ENCODE peak calls at places on chromosomes 6 and 20, in five cellular contexts. One of them, this sample, is unnamed.

GRCh38 chr6:148395583-148396101 is 53.0 kb downstream of the SASH1 start:
- DNase-seq in upper lobe of right lung: no peak
- DNase-seq in activated gamma-delta T cell treated with Interleukin-2 at 50 U/mL for 16 hours: no peak
- DNase-seq in progenitor cell of endocrine pancreas: no peak
- DNase-seq in SHP77: peak; percentile 21
- DNase-seq in this sample: no peak

GRCh38 chr6:19851273-19852089 is 14.3 kb downstream of the ID4 start:
- DNase-seq in upper lobe of right lung: no peak
- DNase-seq in activated gamma-delta T cell treated with Interleukin-2 at 50 U/mL for 16 hours: no peak
- DNase-seq in progenitor cell of endocrine pancreas: no peak
- DNase-seq in SHP77: peak; percentile 63
- DNase-seq in this sample: peak; percentile 79

GRCh38 chr6:105212587-105212986 is 32.8 kb upstream of the POPDC3 start:
- DNase-seq in upper lobe of right lung: no peak
- DNase-seq in activated gamma-delta T cell treated with Interleukin-2 at 50 U/mL for 16 hours: no peak
- DNase-seq in progenitor cell of endocrine pancreas: no peak
- DNase-seq in SHP77: no peak
- DNase-seq in this sample: no peak

GRCh38 chr6:6125495-6125894 is 118.8 kb upstream of the NRN1 start:
- DNase-seq in upper lobe of right lung: no peak
- DNase-seq in activated gamma-delta T cell treated with Interleukin-2 at 50 U/mL for 16 hours: no peak
- DNase-seq in progenitor cell of endocrine pancreas: no peak
- DNase-seq in SHP77: no peak
- DNase-seq in this sample: no peak

GRCh38 chr6:27296106-27296783 is 15.8 kb downstream of the POM121L2 start:
- DNase-seq in upper lobe of right lung: no peak
- DNase-seq in activated gamma-delta T cell treated with Interleukin-2 at 50 U/mL for 16 hours: no peak
- DNase-seq in progenitor cell of endocrine pancreas: no peak
- DNase-seq in SHP77: peak; percentile 43
- DNase-seq in this sample: no peak

GRCh38 chr6:110520188-110520956 is 44.0 kb upstream of the SLC22A16 start:
- DNase-seq in upper lobe of right lung: no peak
- DNase-seq in activated gamma-delta T cell treated with Interleukin-2 at 50 U/mL for 16 hours: no peak
- DNase-seq in progenitor cell of endocrine pancreas: no peak
- DNase-seq in SHP77: no peak
- DNase-seq in this sample: no peak

GRCh38 chr6:43814111-43814510 is 44.1 kb downstream of the VEGFA start:
- DNase-seq in upper lobe of right lung: no peak
- DNase-seq in activated gamma-delta T cell treated with Interleukin-2 at 50 U/mL for 16 hours: no peak
- DNase-seq in progenitor cell of endocrine pancreas: no peak
- DNase-seq in SHP77: no peak
- DNase-seq in this sample: no peak

GRCh38 chr6:138258197-138258596 is 39.9 kb upstream of the PBOV1 start:
- DNase-seq in upper lobe of right lung: no peak
- DNase-seq in activated gamma-delta T cell treated with Interleukin-2 at 50 U/mL for 16 hours: no peak
- DNase-seq in progenitor cell of endocrine pancreas: no peak
- DNase-seq in SHP77: no peak
- DNase-seq in this sample: no peak

GRCh38 chr6:37242429-37243052 is 15.0 kb upstream of the TBC1D22B start:
- DNase-seq in upper lobe of right lung: no peak
- DNase-seq in activated gamma-delta T cell treated with Interleukin-2 at 50 U/mL for 16 hours: no peak
- DNase-seq in progenitor cell of endocrine pancreas: no peak
- DNase-seq in SHP77: peak; percentile 6
- DNase-seq in this sample: no peak

GRCh38 chr6:159692303-159693127 is 526 bp downstream of the SOD2 start:
- DNase-seq in upper lobe of right lung: peak; percentile 83
- DNase-seq in activated gamma-delta T cell treated with Interleukin-2 at 50 U/mL for 16 hours: peak; percentile 45
- DNase-seq in progenitor cell of endocrine pancreas: peak; percentile 38
- DNase-seq in SHP77: no peak
- DNase-seq in this sample: no peak

GRCh38 chr20:25280574-25281535 is 33.0 kb downstream of the PYGB start:
- DNase-seq in upper lobe of right lung: peak; percentile 52
- DNase-seq in activated gamma-delta T cell treated with Interleukin-2 at 50 U/mL for 16 hours: peak; percentile 2
- DNase-seq in progenitor cell of endocrine pancreas: no peak
- DNase-seq in SHP77: no peak
- DNase-seq in this sample: no peak

GRCh38 chr20:52539891-52540290 is 348.3 kb upstream of the ZFP64 start:
- DNase-seq in upper lobe of right lung: no peak
- DNase-seq in activated gamma-delta T cell treated with Interleukin-2 at 50 U/mL for 16 hours: no peak
- DNase-seq in progenitor cell of endocrine pancreas: no peak
- DNase-seq in SHP77: no peak
- DNase-seq in this sample: peak; percentile 27

GRCh38 chr6:41787219-41787917 is at the start of gene TOMM6:
- DNase-seq in upper lobe of right lung: peak; percentile 98
- DNase-seq in activated gamma-delta T cell treated with Interleukin-2 at 50 U/mL for 16 hours: peak; percentile 94
- DNase-seq in progenitor cell of endocrine pancreas: peak; percentile 91
- DNase-seq in SHP77: peak; percentile 75
- DNase-seq in this sample: peak; percentile 79

GRCh38 chr6:72382602-72383529 is 239.0 kb upstream of the KCNQ5 start:
- DNase-seq in upper lobe of right lung: no peak
- DNase-seq in activated gamma-delta T cell treated with Interleukin-2 at 50 U/mL for 16 hours: no peak
- DNase-seq in progenitor cell of endocrine pancreas: no peak
- DNase-seq in SHP77: no peak
- DNase-seq in this sample: no peak

GRCh38 chr20:61120595-61121515 is 131.2 kb upstream of the CDH4 start:
- DNase-seq in upper lobe of right lung: peak; percentile 63
- DNase-seq in activated gamma-delta T cell treated with Interleukin-2 at 50 U/mL for 16 hours: peak; percentile 11
- DNase-seq in progenitor cell of endocrine pancreas: no peak
- DNase-seq in SHP77: peak; percentile 32
- DNase-seq in this sample: no peak

GRCh38 chr6:135624402-135625297 is 127.1 kb upstream of the AHI1 start:
- DNase-seq in upper lobe of right lung: no peak
- DNase-seq in activated gamma-delta T cell treated with Interleukin-2 at 50 U/mL for 16 hours: no peak
- DNase-seq in progenitor cell of endocrine pancreas: no peak
- DNase-seq in SHP77: no peak
- DNase-seq in this sample: no peak

GRCh38 chr6:139638179-139638872 is 263.9 kb upstream of the CITED2 start:
- DNase-seq in upper lobe of right lung: no peak
- DNase-seq in activated gamma-delta T cell treated with Interleukin-2 at 50 U/mL for 16 hours: no peak
- DNase-seq in progenitor cell of endocrine pancreas: no peak
- DNase-seq in SHP77: no peak
- DNase-seq in this sample: no peak

GRCh38 chr20:34541917-34542316 is 16.6 kb upstream of the MAP1LC3A start:
- DNase-seq in upper lobe of right lung: no peak
- DNase-seq in activated gamma-delta T cell treated with Interleukin-2 at 50 U/mL for 16 hours: no peak
- DNase-seq in progenitor cell of endocrine pancreas: no peak
- DNase-seq in SHP77: no peak
- DNase-seq in this sample: no peak

GRCh38 chr6:166313255-166314070 is 5.3 kb upstream of the PRR18 start:
- DNase-seq in upper lobe of right lung: no peak
- DNase-seq in activated gamma-delta T cell treated with Interleukin-2 at 50 U/mL for 16 hours: peak; percentile 53
- DNase-seq in progenitor cell of endocrine pancreas: no peak
- DNase-seq in SHP77: peak; percentile 14
- DNase-seq in this sample: peak; percentile 87

GRCh38 chr20:58019027-58019849 is 209.2 kb downstream of the ANKRD60 start:
- DNase-seq in upper lobe of right lung: no peak
- DNase-seq in activated gamma-delta T cell treated with Interleukin-2 at 50 U/mL for 16 hours: no peak
- DNase-seq in progenitor cell of endocrine pancreas: no peak
- DNase-seq in SHP77: no peak
- DNase-seq in this sample: no peak

GRCh38 chr20:52060794-52061714 is 130.5 kb downstream of the ZFP64 start:
- DNase-seq in upper lobe of right lung: no peak
- DNase-seq in activated gamma-delta T cell treated with Interleukin-2 at 50 U/mL for 16 hours: no peak
- DNase-seq in progenitor cell of endocrine pancreas: peak; percentile 12
- DNase-seq in SHP77: no peak
- DNase-seq in this sample: peak; percentile 68

GRCh38 chr6:167933847-167934246 is 63.6 kb upstream of the KIF25 start:
- DNase-seq in upper lobe of right lung: no peak
- DNase-seq in activated gamma-delta T cell treated with Interleukin-2 at 50 U/mL for 16 hours: no peak
- DNase-seq in progenitor cell of endocrine pancreas: no peak
- DNase-seq in SHP77: no peak
- DNase-seq in this sample: no peak

GRCh38 chr6:152271681-152272464 is 365.3 kb downstream of the SYNE1 start:
- DNase-seq in upper lobe of right lung: no peak
- DNase-seq in activated gamma-delta T cell treated with Interleukin-2 at 50 U/mL for 16 hours: no peak
- DNase-seq in progenitor cell of endocrine pancreas: no peak
- DNase-seq in SHP77: no peak
- DNase-seq in this sample: no peak

GRCh38 chr20:6595704-6596103 is 171.8 kb upstream of the BMP2 start:
- DNase-seq in upper lobe of right lung: no peak
- DNase-seq in activated gamma-delta T cell treated with Interleukin-2 at 50 U/mL for 16 hours: no peak
- DNase-seq in progenitor cell of endocrine pancreas: no peak
- DNase-seq in SHP77: no peak
- DNase-seq in this sample: no peak

GRCh38 chr20:53412600-53413187 is 180.9 kb downstream of the ZNF217 start:
- DNase-seq in upper lobe of right lung: no peak
- DNase-seq in activated gamma-delta T cell treated with Interleukin-2 at 50 U/mL for 16 hours: no peak
- DNase-seq in progenitor cell of endocrine pancreas: no peak
- DNase-seq in SHP77: no peak
- DNase-seq in this sample: no peak

GRCh38 chr20:10540636-10541493 is 105.8 kb downstream of the SLX4IP start:
- DNase-seq in upper lobe of right lung: no peak
- DNase-seq in activated gamma-delta T cell treated with Interleukin-2 at 50 U/mL for 16 hours: no peak
- DNase-seq in progenitor cell of endocrine pancreas: no peak
- DNase-seq in SHP77: no peak
- DNase-seq in this sample: no peak

GRCh38 chr6:159249150-159249549 is 80.0 kb downstream of the FNDC1 start:
- DNase-seq in upper lobe of right lung: no peak
- DNase-seq in activated gamma-delta T cell treated with Interleukin-2 at 50 U/mL for 16 hours: no peak
- DNase-seq in progenitor cell of endocrine pancreas: no peak
- DNase-seq in SHP77: no peak
- DNase-seq in this sample: no peak

GRCh38 chr6:113351183-113351834 is 505.8 kb upstream of the MARCKS start:
- DNase-seq in upper lobe of right lung: no peak
- DNase-seq in activated gamma-delta T cell treated with Interleukin-2 at 50 U/mL for 16 hours: no peak
- DNase-seq in progenitor cell of endocrine pancreas: no peak
- DNase-seq in SHP77: no peak
- DNase-seq in this sample: no peak

GRCh38 chr20:7836076-7836475 is 104.2 kb downstream of the HAO1 start:
- DNase-seq in upper lobe of right lung: no peak
- DNase-seq in activated gamma-delta T cell treated with Interleukin-2 at 50 U/mL for 16 hours: no peak
- DNase-seq in progenitor cell of endocrine pancreas: no peak
- DNase-seq in SHP77: no peak
- DNase-seq in this sample: no peak

GRCh38 chr6:168261234-168261633 is 58.3 kb downstream of the DACT2 start:
- DNase-seq in upper lobe of right lung: peak; percentile 50
- DNase-seq in activated gamma-delta T cell treated with Interleukin-2 at 50 U/mL for 16 hours: no peak
- DNase-seq in progenitor cell of endocrine pancreas: no peak
- DNase-seq in SHP77: no peak
- DNase-seq in this sample: no peak

GRCh38 chr20:33828912-33829560 is 17.9 kb downstream of the CHMP4B start:
- DNase-seq in upper lobe of right lung: no peak
- DNase-seq in activated gamma-delta T cell treated with Interleukin-2 at 50 U/mL for 16 hours: no peak
- DNase-seq in progenitor cell of endocrine pancreas: no peak
- DNase-seq in SHP77: no peak
- DNase-seq in this sample: no peak

GRCh38 chr20:17634666-17635319 is 47.2 kb downstream of the RRBP1 start:
- DNase-seq in upper lobe of right lung: no peak
- DNase-seq in activated gamma-delta T cell treated with Interleukin-2 at 50 U/mL for 16 hours: no peak
- DNase-seq in progenitor cell of endocrine pancreas: no peak
- DNase-seq in SHP77: no peak
- DNase-seq in this sample: no peak

GRCh38 chr6:75993236-75994162 is 79.0 kb downstream of the IMPG1 start:
- DNase-seq in upper lobe of right lung: no peak
- DNase-seq in activated gamma-delta T cell treated with Interleukin-2 at 50 U/mL for 16 hours: no peak
- DNase-seq in progenitor cell of endocrine pancreas: no peak
- DNase-seq in SHP77: no peak
- DNase-seq in this sample: no peak

GRCh38 chr6:43807228-43808061 is 37.4 kb downstream of the VEGFA start:
- DNase-seq in upper lobe of right lung: no peak
- DNase-seq in activated gamma-delta T cell treated with Interleukin-2 at 50 U/mL for 16 hours: no peak
- DNase-seq in progenitor cell of endocrine pancreas: no peak
- DNase-seq in SHP77: no peak
- DNase-seq in this sample: no peak

GRCh38 chr6:155974359-155974758 is 518.7 kb upstream of the NOX3 start:
- DNase-seq in upper lobe of right lung: no peak
- DNase-seq in activated gamma-delta T cell treated with Interleukin-2 at 50 U/mL for 16 hours: no peak
- DNase-seq in progenitor cell of endocrine pancreas: no peak
- DNase-seq in SHP77: no peak
- DNase-seq in this sample: no peak

GRCh38 chr6:8437813-8438212 is 2.5 kb upstream of the SLC35B3 start:
- DNase-seq in upper lobe of right lung: no peak
- DNase-seq in activated gamma-delta T cell treated with Interleukin-2 at 50 U/mL for 16 hours: no peak
- DNase-seq in progenitor cell of endocrine pancreas: no peak
- DNase-seq in SHP77: no peak
- DNase-seq in this sample: no peak